ENCODE peak calls at places on chromosomes 5 and 9, in four cellular contexts. O is RWPE1, A is globus pallidus, T is kidney epithelial cell. Q is an unnamed sample.

GRCh38 chr5:137218896-137219295 is 280.2 kb downstream of the SPOCK1 start:
- DNase-seq in O (no peak), A (no peak), T (no peak), Q (no peak)

GRCh38 chr9:123353984-123354591 is 1.9 kb upstream of the CRB2 start:
- DNase-seq in O (peak), A (peak), T (no peak), Q (peak)

GRCh38 chr9:133262226-133262625 is 12.8 kb downstream of the ABO start:
- DNase-seq in O (no peak), A (no peak), T (no peak), Q (no peak)

GRCh38 chr5:91170266-91170665 is 212.9 kb downstream of the ARRDC3 start:
- DNase-seq in O (no peak), A (no peak), T (no peak), Q (no peak)

GRCh38 chr5:12269164-12269563 is 364.9 kb upstream of the CTNND2 start:
- DNase-seq in O (no peak), A (no peak), T (no peak), Q (no peak)

GRCh38 chr5:143217065-143217803 is 186.3 kb downstream of the NR3C1 start:
- DNase-seq in O (peak), A (no peak), T (no peak), Q (no peak)

GRCh38 chr9:95104966-95105365 is 212.5 kb downstream of the FANCC start:
- DNase-seq in O (no peak), A (no peak), T (no peak), Q (no peak)

GRCh38 chr9:36149197-36149596 is 12.7 kb downstream of the GLIPR2 start:
- DNase-seq in O (peak), A (peak), T (no peak), Q (no peak)

GRCh38 chr5:138372225-138372624 is 19.7 kb downstream of the KDM3B start:
- DNase-seq in O (no peak), A (no peak), T (no peak), Q (no peak)

GRCh38 chr5:84487963-84488362 is 103.3 kb upstream of the EDIL3 start:
- DNase-seq in O (no peak), A (no peak), T (no peak), Q (no peak)

GRCh38 chr9:30382271-30382670 is 2002.2 kb upstream of the ACO1 start:
- DNase-seq in O (no peak), A (no peak), T (no peak), Q (no peak)

GRCh38 chr5:158285771-158286170 is 426.8 kb upstream of the CLINT1 start:
- DNase-seq in O (no peak), A (no peak), T (no peak), Q (no peak)

GRCh38 chr5:26104175-26104574 is 934.2 kb downstream of the CDH9 start:
- DNase-seq in O (no peak), A (no peak), T (no peak), Q (no peak)

GRCh38 chr9:33351547-33351946 is 50.8 kb downstream of the AQP7 start:
- DNase-seq in O (no peak), A (no peak), T (no peak), Q (no peak)

GRCh38 chr9:137673871-137674270 is 55.1 kb downstream of the EHMT1 start:
- DNase-seq in O (no peak), A (no peak), T (no peak), Q (no peak)

GRCh38 chr9:132818588-132818987 is 59.5 kb downstream of the AK8 start:
- DNase-seq in O (no peak), A (no peak), T (no peak), Q (no peak)

GRCh38 chr5:72328172-72328571 is 8.0 kb downstream of the PTCD2 start:
- DNase-seq in O (peak), A (peak), T (no peak), Q (no peak)

GRCh38 chr9:69120380-69121154 is 53.5 kb upstream of the TJP2 start:
- DNase-seq in O (peak), A (no peak), T (no peak), Q (peak)

GRCh38 chr9:98185021-98185567 is 7.3 kb downstream of the CORO2A start:
- DNase-seq in O (no peak), A (no peak), T (no peak), Q (no peak)

GRCh38 chr5:150263801-150264621 is 25.6 kb downstream of the CAMK2A start:
- DNase-seq in O (peak), A (no peak), T (peak), Q (no peak)

GRCh38 chr9:6895754-6896153 is 138.0 kb downstream of the KDM4C start:
- DNase-seq in O (no peak), A (no peak), T (no peak), Q (no peak)

GRCh38 chr5:55471468-55471867 is 63.3 kb downstream of the PLPP1 start:
- DNase-seq in O (no peak), A (no peak), T (no peak), Q (no peak)

GRCh38 chr5:109102291-109102690 is 307.5 kb downstream of the PJA2 start:
- DNase-seq in O (no peak), A (no peak), T (no peak), Q (no peak)

GRCh38 chr5:71974165-71974564 is 133.1 kb upstream of the MAP1B start:
- DNase-seq in O (no peak), A (no peak), T (no peak), Q (no peak)

GRCh38 chr9:117044241-117044640 is 357.1 kb downstream of the TRIM32 start:
- DNase-seq in O (no peak), A (no peak), T (no peak), Q (peak)

GRCh38 chr9:38437193-38437823 is 13.1 kb upstream of the IGFBPL1 start:
- DNase-seq in O (peak), A (no peak), T (peak), Q (no peak)

GRCh38 chr9:120845255-120845654 is 2.5 kb upstream of the PSMD5 start:
- DNase-seq in O (no peak), A (no peak), T (no peak), Q (no peak)

GRCh38 chr5:142826741-142827492 is 56.7 kb downstream of the ARHGAP26 start:
- DNase-seq in O (peak), A (no peak), T (peak), Q (no peak)

GRCh38 chr5:15003511-15003920 is 131.9 kb upstream of the ANKH start:
- DNase-seq in O (peak), A (peak), T (peak), Q (peak)

GRCh38 chr9:35972093-35972492 is 14.1 kb upstream of the OR2S2 start:
- DNase-seq in O (no peak), A (no peak), T (no peak), Q (peak)

Q was measured in H9.